ENCODE peak calls at places on chromosomes 7 and 10, in five cellular contexts. G, D, K, W and B are unnamed samples. For H3K9me3, the result is how much of the 10 kb centered on the place peaks cover.

GRCh38 chr7:130734525-130735272 is 692 bp upstream of the KLF14 start:
- DNase-seq in G (no peak), D (no peak), K (no peak), W (peak), B (no peak)

GRCh38 chr10:130179640-130180039 is 43.4 kb downstream of the GLRX3 start:
- DNase-seq in G (peak), D (peak), K (peak), W (peak), B (peak)

GRCh38 chr7:25296086-25296485 is 67.8 kb upstream of the NPVF start:
- DNase-seq in G (no peak), D (no peak), K (no peak), W (no peak), B (no peak)

GRCh38 chr7:28955723-28956607 is 2.2 kb downstream of the TRIL start:
- DNase-seq in G (no peak), D (no peak), K (peak), W (peak), B (peak)

GRCh38 chr7:124328774-124329173 is 295.9 kb upstream of the TMEM229A start:
- DNase-seq in G (no peak), D (no peak), K (peak), W (no peak), B (no peak)

GRCh38 chr7:154765118-154765517 is 237.8 kb downstream of the PAXIP1 start:
- DNase-seq in G (no peak), D (no peak), K (no peak), W (no peak), B (no peak)

GRCh38 chr10:29918623-29919400 is 140.6 kb downstream of the JCAD start:
- DNase-seq in G (no peak), D (no peak), K (no peak), W (no peak), B (no peak)

GRCh38 chr10:70555371-70555770 is 47.2 kb downstream of the PRF1 start:
- DNase-seq in G (no peak), D (no peak), K (no peak), W (no peak), B (no peak)

GRCh38 chr7:135510603-135511183 is 791 bp upstream of the CNOT4 start:
- DNase-seq in G (peak), D (no peak), K (peak), W (peak), B (peak)

GRCh38 chr10:27192284-27192683 is 37.1 kb downstream of the MASTL start:
- DNase-seq in G (no peak), D (peak), K (no peak), W (no peak), B (peak)

GRCh38 chr10:133332936-133333699 is 3.6 kb downstream of the CALY start:
- DNase-seq in G (no peak), D (no peak), K (no peak), W (no peak), B (no peak)

GRCh38 chr10:11687357-11687771 is 54.8 kb upstream of the ECHDC3 start:
- DNase-seq in G (no peak), D (peak), K (no peak), W (no peak), B (peak)

GRCh38 chr7:47143344-47143743 is 438.6 kb downstream of the TNS3 start:
- DNase-seq in G (no peak), D (no peak), K (no peak), W (no peak), B (no peak)

GRCh38 chr7:46134385-46134784 is 213.3 kb upstream of the IGFBP3 start:
- DNase-seq in G (no peak), D (no peak), K (no peak), W (no peak), B (no peak)

GRCh38 chr7:24865994-24866615 is 108.8 kb upstream of the GSDME start:
- DNase-seq in G (no peak), D (no peak), K (no peak), W (no peak), B (no peak)

GRCh38 chr10:117420768-117421167 is 45.5 kb upstream of the PDZD8 start:
- DNase-seq in G (no peak), D (no peak), K (no peak), W (no peak), B (no peak)

GRCh38 chr7:107450970-107451369 is 18.9 kb upstream of the GPR22 start:
- DNase-seq in G (no peak), D (no peak), K (no peak), W (no peak), B (no peak)

GRCh38 chr7:10418985-10419384 is 554.7 kb upstream of the PHF14 start:
- DNase-seq in G (no peak), D (no peak), K (no peak), W (no peak), B (no peak)

GRCh38 chr7:70619130-70619529 is 512.8 kb upstream of the GALNT17 start:
- DNase-seq in G (no peak), D (no peak), K (peak), W (no peak), B (no peak)

GRCh38 chr10:132270256-132270655 is 37.5 kb downstream of the STK32C start:
- DNase-seq in G (no peak), D (no peak), K (no peak), W (no peak), B (no peak)

GRCh38 chr7:159098424-159098786 is 46.3 kb downstream of the VIPR2 start:
- DNase-seq in G (no peak), D (no peak), K (no peak), W (no peak), B (no peak)

GRCh38 chr7:15314922-15315321 is 246.9 kb downstream of the AGMO start:
- DNase-seq in G (no peak), D (no peak), K (no peak), W (no peak), B (no peak)

GRCh38 chr7:123846217-123846891 is 1.4 kb downstream of the HYAL4 start:
- DNase-seq in G (no peak), D (no peak), K (no peak), W (no peak), B (no peak)

GRCh38 chr7:37050801-37051200 is 326.5 kb upstream of the AOAH start:
- DNase-seq in G (no peak), D (no peak), K (no peak), W (no peak), B (no peak)

GRCh38 chr7:37047260-37047659 is 323.0 kb upstream of the AOAH start:
- DNase-seq in G (no peak), D (no peak), K (no peak), W (no peak), B (no peak)

GRCh38 chr7:37048674-37049073 is 324.4 kb upstream of the AOAH start:
- DNase-seq in G (no peak), D (no peak), K (no peak), W (no peak), B (no peak)

GRCh38 chr7:37046680-37047079 is 322.4 kb upstream of the AOAH start:
- DNase-seq in G (no peak), D (no peak), K (no peak), W (no peak), B (no peak)

GRCh38 chr7:37045786-37046185 is 321.5 kb upstream of the AOAH start:
- DNase-seq in G (no peak), D (no peak), K (peak), W (no peak), B (no peak)
- H3K9me3 ChIP-seq in G (under half), D (under half), K (under half), W (under half), B (under half)

GRCh38 chr7:115679423-115679822 is 351.1 kb downstream of the TFEC start:
- DNase-seq in G (no peak), D (no peak), K (no peak), W (no peak), B (no peak)
- H3K4me3 ChIP-seq in G (no peak), D (no peak), K (no peak), W (no peak), B (no peak)

DNA sequence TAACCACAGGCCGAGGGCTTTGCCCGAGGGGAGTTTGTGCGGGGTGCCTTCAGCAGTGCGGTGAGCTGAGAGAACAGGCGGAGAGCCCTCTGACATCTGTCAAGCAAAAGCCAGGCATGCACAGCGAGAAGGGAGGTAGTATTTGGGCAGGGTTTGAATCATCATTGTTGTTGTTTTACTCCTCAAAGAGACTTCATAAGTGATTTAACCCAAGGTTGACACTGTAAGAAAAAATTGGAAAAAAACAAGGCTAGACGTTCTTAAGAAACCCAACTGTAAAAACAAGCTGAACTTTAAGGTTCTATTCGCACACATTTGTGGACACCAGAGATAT is 1.3 kb downstream of the ADAM22 start:
- DNase-seq in G (no peak), D (no peak), K (no peak), W (no peak), B (no peak)
- TF ChIP-seq EZH2phosphoT487 in G (no peak), D (no peak), K (no peak), W (no peak), B (no peak)

DNA sequence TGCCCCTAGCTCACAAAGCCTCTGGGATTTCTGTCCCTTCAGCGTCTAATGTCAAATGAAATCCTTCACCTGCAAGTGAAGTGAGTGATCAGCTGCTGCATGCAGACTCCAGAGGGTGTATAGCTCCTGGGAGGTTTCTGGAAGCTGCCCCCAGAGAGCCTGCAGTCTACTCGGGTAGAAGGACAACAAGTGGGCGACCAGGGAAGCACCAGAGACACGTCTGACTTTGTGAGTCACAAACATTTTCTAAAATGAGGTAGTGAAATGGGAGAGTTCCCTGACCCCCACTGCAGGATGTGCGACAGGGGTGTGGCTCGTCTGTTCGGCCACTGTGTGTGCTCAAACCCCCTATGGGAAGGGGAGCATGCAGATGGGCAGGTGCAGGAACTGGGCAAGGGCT is 177.0 kb upstream of the PRKCQ start:
- DNase-seq in G (no peak), D (no peak), K (no peak), W (no peak), B (no peak)
- H3K9me3 ChIP-seq in G (under half), D (under half), K (under half), W (under half), B (under half)

GRCh38 chr7:141231018-141231792 is 157.3 kb downstream of the TMEM178B start:
- DNase-seq in G (no peak), D (peak), K (peak), W (peak), B (peak)
- H3K4me3 ChIP-seq in G (no peak), D (no peak), K (no peak), W (no peak), B (no peak)

GRCh38 chr7:5589819-5590595 is 166.4 kb upstream of the TNRC18 start:
- DNase-seq in G (no peak), D (no peak), K (no peak), W (no peak), B (no peak)
- TF ChIP-seq EZH2phosphoT487 in G (no peak), D (no peak), K (no peak), W (no peak), B (no peak)